ENCODE peak calls at places on chromosomes 2 and 18, in seven cellular contexts. R is progenitor cell of endocrine pancreas, W is cardiac fibroblast, H is WTC11, E is transverse colon, K is GM10248, V is AG10803. O is an unnamed sample.

GRCh38 chr2:30425326-30425725 is 21.7 kb upstream of the LCLAT1 start:
- DNase-seq in R (no peak), W (peak), H (no peak), E (no peak), K (no peak), V (peak), O (peak)

GRCh38 chr2:73243884-73244570 is 9.9 kb downstream of the CCT7 start:
- DNase-seq in R (no peak), W (peak), H (no peak), E (no peak), K (no peak), V (peak), O (peak)

GRCh38 chr2:196059491-196059960 is 9.1 kb downstream of the DNAH7 start:
- DNase-seq in R (no peak), W (no peak), H (peak), E (no peak), K (no peak), V (no peak), O (no peak)

GRCh38 chr2:55550368-55551102 is 31.0 kb downstream of the CFAP36 start:
- DNase-seq in R (no peak), W (peak), H (no peak), E (no peak), K (no peak), V (peak), O (peak)

GRCh38 chr2:120861191-120861575 is 125.5 kb downstream of the GLI2 start:
- DNase-seq in R (no peak), W (no peak), H (no peak), E (no peak), K (no peak), V (no peak), O (no peak)

GRCh38 chr2:27596627-27597026 is 13.8 kb downstream of the ZNF512 start:
- DNase-seq in R (no peak), W (peak), H (no peak), E (no peak), K (no peak), V (no peak), O (no peak)

GRCh38 chr18:34704823-34705222 is 5.3 kb upstream of the DTNA start:
- DNase-seq in R (no peak), W (no peak), H (no peak), E (no peak), K (no peak), V (no peak), O (no peak)

GRCh38 chr2:120511546-120512320 is 165.8 kb downstream of the INHBB start:
- DNase-seq in R (no peak), W (no peak), H (peak), E (no peak), K (no peak), V (no peak), O (no peak)

GRCh38 chr2:60465736-60466135 is 87.7 kb downstream of the BCL11A start:
- DNase-seq in R (no peak), W (no peak), H (no peak), E (no peak), K (no peak), V (no peak), O (no peak)

GRCh38 chr2:45303417-45304202 is 294.4 kb upstream of the SIX2 start:
- DNase-seq in R (no peak), W (no peak), H (no peak), E (no peak), K (no peak), V (no peak), O (no peak)

GRCh38 chr2:9909106-9909505 is 42.4 kb upstream of the GRHL1 start:
- DNase-seq in R (no peak), W (no peak), H (no peak), E (no peak), K (no peak), V (peak), O (no peak)

GRCh38 chr18:6994719-6995430 is 122.7 kb downstream of the LAMA1 start:
- DNase-seq in R (no peak), W (no peak), H (no peak), E (no peak), K (no peak), V (peak), O (no peak)

GRCh38 chr2:9300214-9300613 is 93.6 kb downstream of the ASAP2 start:
- DNase-seq in R (no peak), W (no peak), H (no peak), E (no peak), K (no peak), V (no peak), O (no peak)

GRCh38 chr18:3579701-3580100 is 129.7 kb downstream of the TGIF1 start:
- DNase-seq in R (no peak), W (peak), H (no peak), E (no peak), K (no peak), V (peak), O (peak)

GRCh38 chr2:67658820-67659219 is 261.7 kb downstream of the ETAA1 start:
- DNase-seq in R (no peak), W (no peak), H (no peak), E (no peak), K (no peak), V (no peak), O (no peak)

GRCh38 chr2:219726916-219727315 is 99.5 kb downstream of the SLC4A3 start:
- DNase-seq in R (no peak), W (no peak), H (no peak), E (no peak), K (no peak), V (no peak), O (no peak)

GRCh38 chr18:63003899-63004298 is 288.6 kb downstream of the PHLPP1 start:
- DNase-seq in R (no peak), W (no peak), H (no peak), E (no peak), K (no peak), V (no peak), O (no peak)

GRCh38 chr18:62611395-62612241 is 88.8 kb downstream of the ZCCHC2 start:
- DNase-seq in R (no peak), W (no peak), H (no peak), E (no peak), K (no peak), V (no peak), O (no peak)

GRCh38 chr18:6810191-6810590 is 80.7 kb downstream of the ARHGAP28 start:
- DNase-seq in R (no peak), W (peak), H (no peak), E (no peak), K (no peak), V (peak), O (no peak)

GRCh38 chr2:105645031-105645940 is 99.4 kb upstream of the NCK2 start:
- DNase-seq in R (no peak), W (no peak), H (peak), E (no peak), K (no peak), V (no peak), O (no peak)

GRCh38 chr2:36902385-36903120 is 63.8 kb downstream of the STRN start:
- DNase-seq in R (no peak), W (no peak), H (no peak), E (no peak), K (no peak), V (no peak), O (no peak)

GRCh38 chr2:44398243-44398897 is 36.6 kb downstream of the CAMKMT start:
- DNase-seq in R (no peak), W (no peak), H (no peak), E (no peak), K (no peak), V (peak), O (no peak)

GRCh38 chr2:43196773-43197567 is 29.4 kb downstream of the ZFP36L2 start:
- DNase-seq in R (no peak), W (no peak), H (no peak), E (no peak), K (no peak), V (no peak), O (no peak)

GRCh38 chr2:190636362-190636761 is 12.5 kb upstream of the NAB1 start:
- DNase-seq in R (no peak), W (peak), H (no peak), E (no peak), K (no peak), V (peak), O (peak)

GRCh38 chr2:217983276-217984233 is 19.2 kb downstream of the TNS1 start:
- DNase-seq in R (no peak), W (no peak), H (no peak), E (no peak), K (no peak), V (no peak), O (no peak)

GRCh38 chr2:114222331-114222730 is 220.1 kb upstream of the DPP10 start:
- DNase-seq in R (no peak), W (no peak), H (no peak), E (no peak), K (no peak), V (no peak), O (no peak)

GRCh38 chr2:111054791-111055627 is 65.7 kb upstream of the BCL2L11 start:
- DNase-seq in R (no peak), W (no peak), H (no peak), E (no peak), K (peak), V (no peak), O (no peak)

GRCh38 chr2:202682274-202682673 is 47.5 kb downstream of the FAM117B start:
- DNase-seq in R (no peak), W (no peak), H (peak), E (no peak), K (no peak), V (no peak), O (no peak)

GRCh38 chr2:175829741-175830140 is 172.3 kb downstream of the LNPK start:
- DNase-seq in R (no peak), W (no peak), H (no peak), E (no peak), K (no peak), V (peak), O (no peak)

GRCh38 chr2:39631715-39632114 is 34.0 kb upstream of the TMEM178A start:
- DNase-seq in R (no peak), W (peak), H (no peak), E (no peak), K (no peak), V (peak), O (peak)

GRCh38 chr2:42150159-42150558 is 19.0 kb upstream of the EML4 start:
- DNase-seq in R (no peak), W (no peak), H (no peak), E (no peak), K (no peak), V (no peak), O (no peak)

GRCh38 chr2:42141687-42142475 is 27.3 kb upstream of the EML4 start:
- DNase-seq in R (peak), W (peak), H (peak), E (peak), K (no peak), V (peak), O (peak)

GRCh38 chr2:42142476-42143184 is 26.5 kb upstream of the EML4 start:
- DNase-seq in R (no peak), W (peak), H (no peak), E (no peak), K (no peak), V (no peak), O (no peak)

DNA sequence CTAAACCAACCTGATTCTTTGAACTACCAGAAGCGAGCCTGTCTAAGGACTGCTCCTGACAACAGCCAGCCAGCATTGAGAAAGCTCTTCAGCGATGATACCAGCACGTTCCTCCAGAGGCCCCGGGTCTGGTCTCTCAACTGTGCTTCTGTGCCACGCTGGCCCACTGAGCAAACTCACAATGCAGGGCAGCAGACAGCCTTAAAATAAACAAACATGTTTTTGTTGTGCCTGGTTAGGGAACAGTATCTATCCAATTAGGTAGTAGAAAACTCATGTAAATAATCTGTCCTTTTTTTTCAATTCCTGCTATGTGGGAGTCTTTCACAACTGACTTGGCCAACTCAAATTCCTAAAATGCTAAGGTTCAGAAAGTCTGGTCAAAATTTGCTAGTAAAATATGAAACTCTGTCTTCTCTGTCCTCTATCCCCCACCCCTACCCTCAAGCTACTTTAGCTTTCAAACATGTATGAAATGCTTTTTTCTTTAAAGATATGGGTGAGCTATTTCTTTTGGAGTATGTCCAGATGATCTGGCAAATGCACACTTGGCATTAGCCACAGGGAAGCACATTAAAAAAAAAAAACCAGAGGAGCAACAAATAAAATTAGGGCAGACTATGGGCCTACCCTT is 21.4 kb upstream of the EML4 start:
- DNase-seq in R (no peak), W (peak), H (no peak), E (no peak), K (no peak), V (peak), O (peak)
- TF ChIP-seq CTCF in R (no peak), W (no peak), H (no peak), E (no peak), K (no peak), V (peak), O (no peak)

GRCh38 chr18:58320907-58321561 is 277.0 kb downstream of the NEDD4L start:
- DNase-seq in R (no peak), W (no peak), H (no peak), E (no peak), K (no peak), V (no peak), O (no peak)
- TF ChIP-seq CTCF in R (no peak), W (no peak), H (no peak), E (no peak), K (no peak), V (no peak), O (no peak)

GRCh38 chr2:224884188-224884587 is 158.1 kb downstream of the DOCK10 start:
- DNase-seq in R (no peak), W (peak), H (no peak), E (no peak), K (no peak), V (peak), O (peak)

GRCh38 chr2:224885836-224886547 is 156.3 kb downstream of the DOCK10 start:
- DNase-seq in R (no peak), W (peak), H (no peak), E (no peak), K (peak), V (peak), O (peak)

GRCh38 chr2:224890407-224890806 is 151.9 kb downstream of the DOCK10 start:
- DNase-seq in R (no peak), W (peak), H (no peak), E (no peak), K (no peak), V (no peak), O (no peak)

GRCh38 chr2:224885295-224885694 is 157.0 kb downstream of the DOCK10 start:
- DNase-seq in R (no peak), W (peak), H (no peak), E (no peak), K (no peak), V (no peak), O (no peak)

DNA sequence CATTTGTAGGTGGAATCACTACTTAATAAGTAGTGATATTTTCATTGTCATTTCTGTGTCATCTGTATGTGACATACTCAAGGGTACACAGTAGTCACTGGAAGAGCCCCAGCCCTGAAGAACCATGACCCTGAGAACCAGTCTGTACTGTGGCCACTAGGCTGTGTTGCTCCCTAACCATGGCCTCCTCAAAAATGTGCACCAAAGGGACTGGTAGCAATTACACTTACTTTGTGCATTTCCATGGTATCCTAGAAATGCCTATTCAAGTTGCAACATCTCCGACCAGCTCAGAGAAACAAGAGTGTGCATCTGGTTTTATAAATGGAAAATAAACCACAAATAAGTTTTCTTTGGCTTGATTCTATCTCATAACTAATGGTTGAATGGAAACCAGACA is 155.1 kb downstream of the DOCK10 start:
- DNase-seq in R (no peak), W (peak), H (no peak), E (no peak), K (no peak), V (peak), O (peak)
- TF ChIP-seq CTCF in R (no peak), W (peak), H (no peak), E (no peak), K (peak), V (peak), O (peak)

DNA sequence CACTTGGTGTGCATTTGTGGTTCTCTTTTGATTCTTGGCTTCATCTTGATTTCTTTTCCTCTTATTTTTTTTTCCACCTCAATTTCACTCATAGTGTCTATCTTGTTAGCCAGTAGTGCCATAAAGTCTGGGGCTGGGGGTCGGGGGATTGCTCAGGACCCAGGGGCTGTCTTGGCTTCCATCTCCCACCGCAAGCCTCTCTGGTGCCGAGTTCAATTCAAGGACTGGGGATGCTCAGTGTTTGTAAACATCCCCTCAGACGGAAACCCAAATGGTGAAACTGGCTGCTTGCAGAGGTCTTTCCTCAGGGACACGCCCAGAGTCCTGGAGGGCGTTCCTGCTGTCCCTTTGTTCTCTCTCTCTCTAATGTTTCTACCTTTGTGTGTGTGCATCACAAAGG is 173.3 kb downstream of the TWIST2 start:
- DNase-seq in R (no peak), W (no peak), H (no peak), E (no peak), K (no peak), V (no peak), O (no peak)
- TF ChIP-seq CTCF in R (no peak), W (no peak), H (no peak), E (no peak), K (no peak), V (no peak), O (no peak)

GRCh38 chr2:137987011-137987410 is 22.7 kb downstream of the HNMT start:
- DNase-seq in R (no peak), W (no peak), H (no peak), E (no peak), K (no peak), V (no peak), O (no peak)
- TF ChIP-seq CTCF in R (no peak), W (no peak), H (no peak), E (no peak), K (no peak), V (no peak), O (no peak)

DNA sequence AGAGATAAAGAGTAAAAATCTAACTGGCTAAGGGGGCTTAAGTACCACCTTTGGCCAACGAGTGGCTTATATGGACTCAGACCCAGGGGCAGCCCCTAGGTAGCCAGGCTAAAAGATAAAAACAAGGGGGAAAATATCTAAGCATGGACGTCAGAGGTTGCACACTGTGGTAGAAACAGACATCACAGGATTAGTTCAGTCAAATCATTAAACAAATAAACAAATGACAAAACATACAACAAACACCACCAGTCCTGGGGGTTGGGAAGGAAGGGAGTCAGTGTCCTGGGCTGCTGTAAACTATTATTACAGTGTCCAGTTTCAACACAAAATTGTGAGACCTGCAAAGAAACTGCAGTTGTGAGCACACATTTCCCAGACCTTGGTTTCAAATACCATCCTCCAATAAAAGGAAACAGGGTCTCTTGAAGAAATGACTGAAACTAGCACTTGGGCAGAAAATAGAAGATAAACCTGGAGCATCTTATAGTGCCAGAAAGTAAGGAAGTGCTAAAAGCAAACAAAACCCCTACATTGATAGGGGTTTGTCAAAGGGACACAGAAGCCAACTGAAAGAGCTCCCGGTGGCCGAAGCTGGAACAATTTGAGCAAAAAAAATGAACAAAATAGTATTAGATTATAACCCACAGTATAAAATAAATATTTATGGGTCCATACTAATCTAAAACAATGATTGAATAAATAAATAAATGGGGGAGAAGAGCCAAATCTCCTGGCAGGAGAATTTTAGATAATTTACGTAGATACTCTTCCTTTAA is 154.8 kb upstream of the KLF7 start:
- DNase-seq in R (no peak), W (peak), H (no peak), E (no peak), K (no peak), V (no peak), O (no peak)
- TF ChIP-seq CTCF in R (no peak), W (no peak), H (no peak), E (no peak), K (no peak), V (peak), O (peak)

O was measured in HFFc6.